ENCODE peak calls at places on chromosomes 4 and X, in five cellular contexts. S is CD8-positive, alpha-beta T cell; V is Karpas-422; W is right lobe of liver; K is ovary. J is an unnamed sample.
A peak's percentile ranks its signal among the peaks of the same experiment; 100 is the strongest.

GRCh38 chr4:158823461-158823873 is 54.6 kb downstream of the FNIP2 start:
- DNase-seq in S (no peak), V (no peak), W (no peak), K (no peak), J (no peak)

GRCh38 chr4:66906314-66906713 is 639.0 kb downstream of the CENPC start:
- DNase-seq in S (no peak), V (no peak), W (no peak), K (no peak), J (no peak)

GRCh38 chr4:63986253-63986652 is 423.0 kb downstream of the TECRL start:
- DNase-seq in S (no peak), V (no peak), W (no peak), K (no peak), J (no peak)

GRCh38 chrX:105634180-105634579 is 188.2 kb upstream of the NRK start:
- DNase-seq in S (no peak), V (no peak), W (no peak), K (no peak), J (no peak)

GRCh38 chr4:182521006-182521405 is 277.8 kb downstream of the TENM3 start:
- DNase-seq in S (no peak), V (no peak), W (no peak), K (no peak), J (no peak)

GRCh38 chrX:47958943-47959342 is 44.8 kb downstream of the ZNF182 start:
- DNase-seq in S (peak; percentile 10), V (peak; percentile 69), W (no peak), K (no peak), J (no peak)

GRCh38 chr4:124711469-124712416 is 789 bp downstream of the ANKRD50 start:
- DNase-seq in S (peak; percentile 15), V (no peak), W (peak; percentile 66), K (no peak), J (peak; percentile 82)

GRCh38 chr4:76585897-76586360 is 150.9 kb downstream of the SHROOM3 start:
- DNase-seq in S (peak; percentile 11), V (no peak), W (peak; percentile 80), K (peak; percentile 41), J (peak; percentile 94)

GRCh38 chrX:136708348-136708747 is 60.4 kb downstream of the CD40LG start:
- DNase-seq in S (no peak), V (peak; percentile 45), W (no peak), K (no peak), J (no peak)

GRCh38 chr4:13109536-13109935 is 374.6 kb downstream of the RAB28 start:
- DNase-seq in S (no peak), V (no peak), W (no peak), K (no peak), J (no peak)

GRCh38 chr4:177182156-177182555 is 127.5 kb upstream of the NEIL3 start:
- DNase-seq in S (no peak), V (no peak), W (no peak), K (no peak), J (no peak)

GRCh38 chr4:16686195-16686594 is 212.2 kb downstream of the LDB2 start:
- DNase-seq in S (no peak), V (no peak), W (no peak), K (no peak), J (no peak)

GRCh38 chr4:71195932-71196331 is 142.9 kb upstream of the SLC4A4 start:
- DNase-seq in S (no peak), V (no peak), W (no peak), K (no peak), J (no peak)

GRCh38 chrX:136209016-136209738 is 42.0 kb downstream of the MAP7D3 start:
- DNase-seq in S (peak; percentile 13), V (peak; percentile 75), W (peak; percentile 58), K (peak; percentile 56), J (peak; percentile 66)

GRCh38 chr4:139279723-139280620 is at the start of gene MGARP:
- DNase-seq in S (peak; percentile 16), V (no peak), W (no peak), K (peak; percentile 59), J (peak; percentile 70)

GRCh38 chrX:31423575-31424284 is 351.9 kb upstream of the FTHL17 start:
- DNase-seq in S (no peak), V (peak; percentile 63), W (no peak), K (peak; percentile 29), J (no peak)

GRCh38 chrX:24619647-24620046 is 27.5 kb downstream of the PCYT1B start:
- DNase-seq in S (no peak), V (no peak), W (no peak), K (peak; percentile 26), J (no peak)

GRCh38 chrX:96436105-96436504 is 248.5 kb upstream of the DIAPH2 start:
- DNase-seq in S (no peak), V (no peak), W (no peak), K (no peak), J (no peak)

GRCh38 chr4:162131256-162131655 is 32.5 kb downstream of the FSTL5 start:
- DNase-seq in S (no peak), V (no peak), W (no peak), K (no peak), J (no peak)

GRCh38 chr4:152138451-152138850 is 377.6 kb upstream of the GATB start:
- DNase-seq in S (peak; percentile 22), V (no peak), W (no peak), K (no peak), J (no peak)

GRCh38 chr4:54228064-54228527 is 997 bp upstream of the PDGFRA start:
- DNase-seq in S (no peak), V (peak; percentile 89), W (peak; percentile 74), K (peak; percentile 92), J (peak; percentile 80)

GRCh38 chr4:7001271-7001670 is 41.9 kb upstream of the TADA2B start:
- DNase-seq in S (no peak), V (no peak), W (no peak), K (no peak), J (no peak)

GRCh38 chr4:57148831-57149230 is 38.6 kb upstream of the IGFBP7 start:
- DNase-seq in S (no peak), V (no peak), W (no peak), K (no peak), J (no peak)

GRCh38 chr4:73979407-73979806 is 2.4 kb downstream of the PF4 start:
- DNase-seq in S (no peak), V (no peak), W (no peak), K (no peak), J (no peak)

GRCh38 chr4:186946682-186947294 is 223.1 kb upstream of the FAT1 start:
- DNase-seq in S (no peak), V (peak; percentile 54), W (no peak), K (no peak), J (no peak)

GRCh38 chrX:16436348-16437188 is 213.4 kb upstream of the S100G start:
- DNase-seq in S (peak; percentile 58), V (peak; percentile 88), W (peak; percentile 67), K (peak; percentile 32), J (peak; percentile 58)

GRCh38 chr4:186676531-186677158 is 47.0 kb downstream of the FAT1 start:
- DNase-seq in S (no peak), V (no peak), W (no peak), K (no peak), J (no peak)

GRCh38 chrX:96729053-96729452 is 44.4 kb downstream of the DIAPH2 start:
- DNase-seq in S (no peak), V (no peak), W (no peak), K (no peak), J (no peak)

GRCh38 chr4:57905965-57906364 is 795.8 kb upstream of the IGFBP7 start:
- DNase-seq in S (no peak), V (no peak), W (no peak), K (no peak), J (no peak)

GRCh38 chr4:186027405-186027804 is 41.6 kb upstream of the TLR3 start:
- DNase-seq in S (no peak), V (no peak), W (no peak), K (no peak), J (no peak)

GRCh38 chr4:81504685-81505598 is 33.2 kb upstream of the RASGEF1B start:
- DNase-seq in S (peak; percentile 64), V (no peak), W (peak; percentile 64), K (no peak), J (peak; percentile 84)

GRCh38 chrX:72312311-72312940 is 6.7 kb upstream of the CITED1 start:
- DNase-seq in S (no peak), V (no peak), W (no peak), K (no peak), J (no peak)

GRCh38 chr4:5851637-5852036 is 41.2 kb downstream of the CRMP1 start:
- DNase-seq in S (no peak), V (no peak), W (no peak), K (no peak), J (no peak)
- H3K36me3 ChIP-seq in S (no peaks in the 10 kb centered on the region), V (no peaks in the 10 kb centered on the region), W (no peaks in the 10 kb centered on the region), K (no peaks in the 10 kb centered on the region), J (no peaks in the 10 kb centered on the region)

GRCh38 chrX:69670001-69670555 is 54.2 kb downstream of the EDA start:
- DNase-seq in S (no peak), V (no peak), W (no peak), K (no peak), J (no peak)
- H3K9me3 ChIP-seq in S (no peaks in the 10 kb centered on the region), V (peaks cover 15% of the 10 kb centered on the region), W (peaks cover 18% of the 10 kb centered on the region), K (no peaks in the 10 kb centered on the region), J (no peaks in the 10 kb centered on the region)

DNA sequence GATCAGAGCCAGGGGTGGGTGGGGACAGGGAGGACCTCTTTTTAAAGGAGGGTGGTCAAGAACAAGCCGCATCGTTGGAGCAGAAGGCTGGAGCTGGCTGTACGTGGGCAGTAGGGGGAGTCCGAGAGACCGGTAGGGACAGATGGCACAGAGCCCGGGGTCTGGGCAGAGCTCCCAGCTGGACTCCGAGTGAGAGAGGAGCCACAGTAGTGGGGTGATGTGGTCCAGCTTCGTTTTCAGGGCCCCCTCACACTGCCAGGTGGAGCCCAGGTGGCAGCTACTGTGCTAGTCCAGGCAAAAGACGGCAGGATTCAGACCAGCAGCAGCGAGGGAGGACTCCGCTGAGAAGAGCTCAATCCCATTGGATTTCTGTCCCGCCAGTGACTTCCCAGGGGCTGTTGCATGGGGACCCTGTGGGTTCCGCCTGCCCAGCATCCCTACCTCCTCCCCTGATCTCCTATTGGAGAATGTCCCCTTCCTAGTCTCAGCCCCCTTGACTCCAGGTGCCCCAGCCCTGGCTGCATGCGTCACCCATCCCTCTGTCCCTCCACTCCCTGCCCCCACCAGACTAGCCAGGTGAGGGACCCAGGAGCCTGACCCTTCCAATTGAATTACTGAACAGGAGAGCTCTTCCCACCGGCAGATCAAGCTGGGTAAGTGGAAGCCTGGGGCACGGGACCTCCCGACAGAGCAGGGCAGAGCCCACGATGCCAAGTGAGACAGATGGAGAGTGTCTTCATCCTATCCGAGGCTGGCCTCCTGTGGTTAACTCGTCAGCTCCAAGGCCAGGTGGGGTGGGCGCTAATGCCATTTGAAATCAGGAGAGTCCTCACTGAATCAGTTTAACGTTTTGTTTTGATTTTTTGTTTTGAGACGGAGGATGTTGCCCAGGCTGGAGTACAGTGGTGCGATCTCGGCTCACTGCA is 2.9 kb downstream of the ARHGAP4 start:
- DNase-seq in S (no peak), V (no peak), W (peak; percentile 84), K (peak; percentile 86), J (peak; percentile 85)
- H3K4me3 ChIP-seq in S (peak overlapping the region; percentile 87), V (no peak overlapping the region), W (no peak overlapping the region), K (no peak overlapping the region), J (no peak overlapping the region)

DNA sequence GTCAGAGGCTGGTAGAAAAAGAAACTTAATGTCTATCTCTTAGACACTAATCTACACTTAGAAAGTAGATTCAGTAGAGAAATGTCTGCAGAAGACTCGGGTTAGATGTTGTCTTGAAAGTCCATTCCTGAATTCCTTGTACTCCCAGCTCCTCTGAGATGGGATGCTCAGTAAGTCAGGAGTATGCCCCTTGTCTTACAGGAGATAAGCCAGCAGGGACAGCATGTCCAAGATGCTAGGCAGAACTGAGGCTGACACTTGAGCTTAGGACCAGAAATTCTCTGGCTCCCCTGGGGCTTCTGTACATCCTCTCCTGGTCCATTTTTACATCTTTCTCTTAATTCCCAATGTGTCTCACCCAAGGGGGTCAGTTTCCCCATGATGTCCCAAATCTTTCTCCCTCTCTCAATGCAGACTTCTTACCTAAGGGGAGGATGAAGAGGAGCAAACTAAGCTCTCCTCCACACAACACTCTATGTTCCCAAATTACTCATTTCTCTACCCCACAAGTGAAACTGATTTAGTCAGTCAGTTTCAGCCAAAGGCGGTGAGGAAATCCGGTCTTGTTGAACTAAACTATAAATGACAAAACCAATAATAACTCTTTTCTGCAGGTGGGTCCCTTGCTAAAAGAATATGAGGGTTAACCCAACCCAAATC is 558.2 kb upstream of the DIPK2B start:
- DNase-seq in S (no peak), V (no peak), W (no peak), K (no peak), J (no peak)
- H3K36me3 ChIP-seq in S (no peaks in the 10 kb centered on the region), V (no peaks in the 10 kb centered on the region), W (no peaks in the 10 kb centered on the region), K (no peaks in the 10 kb centered on the region), J (no peaks in the 10 kb centered on the region)

J was measured in upper lobe of right lung.